ENCODE peak calls at places on chromosomes 11 and 22, in five cellular contexts. One of them, this sample, is unnamed.

GRCh38 chr22:25759825-25760231 is 17.8 kb downstream of the MYO18B start:
- DNase-seq in H54: peak
- DNase-seq in pancreas: no peak
- DNase-seq in cardiac fibroblast: peak
- DNase-seq in naive thymus-derived CD8-positive, alpha-beta T cell: no peak
- DNase-seq in this sample: no peak

GRCh38 chr11:123006860-123007542 is 25.4 kb upstream of the BSX start:
- DNase-seq in H54: no peak
- DNase-seq in pancreas: no peak
- DNase-seq in cardiac fibroblast: no peak
- DNase-seq in naive thymus-derived CD8-positive, alpha-beta T cell: no peak
- DNase-seq in this sample: no peak

GRCh38 chr11:88383446-88383845 is 45.9 kb upstream of the CTSC start:
- DNase-seq in H54: no peak
- DNase-seq in pancreas: no peak
- DNase-seq in cardiac fibroblast: no peak
- DNase-seq in naive thymus-derived CD8-positive, alpha-beta T cell: no peak
- DNase-seq in this sample: no peak

GRCh38 chr22:50443202-50443601 is 31.6 kb downstream of the SBF1 start:
- DNase-seq in H54: no peak
- DNase-seq in pancreas: peak
- DNase-seq in cardiac fibroblast: no peak
- DNase-seq in naive thymus-derived CD8-positive, alpha-beta T cell: peak
- DNase-seq in this sample: peak

GRCh38 chr11:117171648-117172051 is 6.9 kb upstream of the SIDT2 start:
- DNase-seq in H54: no peak
- DNase-seq in pancreas: no peak
- DNase-seq in cardiac fibroblast: peak
- DNase-seq in naive thymus-derived CD8-positive, alpha-beta T cell: no peak
- DNase-seq in this sample: no peak

GRCh38 chr11:117037279-117037951 is 60.8 kb downstream of the SIK3 start:
- DNase-seq in H54: no peak
- DNase-seq in pancreas: no peak
- DNase-seq in cardiac fibroblast: peak
- DNase-seq in naive thymus-derived CD8-positive, alpha-beta T cell: no peak
- DNase-seq in this sample: no peak

GRCh38 chr11:115173136-115173535 is 331.1 kb downstream of the CADM1 start:
- DNase-seq in H54: no peak
- DNase-seq in pancreas: no peak
- DNase-seq in cardiac fibroblast: no peak
- DNase-seq in naive thymus-derived CD8-positive, alpha-beta T cell: no peak
- DNase-seq in this sample: no peak

GRCh38 chr22:24583972-24584790 is 8.7 kb downstream of the LRRC75B start:
- DNase-seq in H54: no peak
- DNase-seq in pancreas: no peak
- DNase-seq in cardiac fibroblast: no peak
- DNase-seq in naive thymus-derived CD8-positive, alpha-beta T cell: no peak
- DNase-seq in this sample: no peak

GRCh38 chr11:121613724-121614123 is 161.0 kb upstream of the SORL1-AS1 start:
- DNase-seq in H54: no peak
- DNase-seq in pancreas: no peak
- DNase-seq in cardiac fibroblast: peak
- DNase-seq in naive thymus-derived CD8-positive, alpha-beta T cell: no peak
- DNase-seq in this sample: no peak

GRCh38 chr11:105357764-105358163 is 218.2 kb upstream of the CARD18 start:
- DNase-seq in H54: no peak
- DNase-seq in pancreas: no peak
- DNase-seq in cardiac fibroblast: peak
- DNase-seq in naive thymus-derived CD8-positive, alpha-beta T cell: no peak
- DNase-seq in this sample: no peak

GRCh38 chr11:47325271-47326041 is 27.0 kb downstream of the MYBPC3 start:
- DNase-seq in H54: no peak
- DNase-seq in pancreas: no peak
- DNase-seq in cardiac fibroblast: no peak
- DNase-seq in naive thymus-derived CD8-positive, alpha-beta T cell: no peak
- DNase-seq in this sample: no peak

GRCh38 chr11:19345519-19345847 is 104.7 kb upstream of the E2F8 start:
- DNase-seq in H54: no peak
- DNase-seq in pancreas: no peak
- DNase-seq in cardiac fibroblast: peak
- DNase-seq in naive thymus-derived CD8-positive, alpha-beta T cell: no peak
- DNase-seq in this sample: peak

GRCh38 chr22:31681625-31682345 is 19.8 kb upstream of the PISD start:
- DNase-seq in H54: no peak
- DNase-seq in pancreas: no peak
- DNase-seq in cardiac fibroblast: peak
- DNase-seq in naive thymus-derived CD8-positive, alpha-beta T cell: no peak
- DNase-seq in this sample: no peak

GRCh38 chr11:92272651-92273050 is 48.0 kb downstream of the FAT3 start:
- DNase-seq in H54: no peak
- DNase-seq in pancreas: no peak
- DNase-seq in cardiac fibroblast: no peak
- DNase-seq in naive thymus-derived CD8-positive, alpha-beta T cell: no peak
- DNase-seq in this sample: no peak

GRCh38 chr11:67303132-67303988 is at the start of gene SSH3:
- DNase-seq in H54: peak
- DNase-seq in pancreas: peak
- DNase-seq in cardiac fibroblast: peak
- DNase-seq in naive thymus-derived CD8-positive, alpha-beta T cell: peak
- DNase-seq in this sample: peak

This sample was measured in upper lobe of left lung.